ENCODE peak calls at places on chromosomes 16 and 17, in six cellular contexts. U is CD8-positive, alpha-beta memory T cell; P is aorta; B is Peyer's patch; E is left ventricle myocardium inferior; G is adrenal gland. X is an unnamed sample. For H3K9me3, the result is how much of the 10 kb centered on the place peaks cover.

GRCh38 chr17:81046770-81047359 is 11.9 kb downstream of the BAIAP2 start:
- DNase-seq in P (no peak), G (no peak), U (no peak), E (no peak), B (no peak), X (no peak)

GRCh38 chr16:81552743-81553079 is 108.1 kb downstream of the CMIP start:
- DNase-seq in E (no peak), B (no peak), P (peak), U (no peak), G (no peak), X (no peak)

GRCh38 chr17:81287155-81287554 is 8.0 kb downstream of the SLC38A10 start:
- DNase-seq in U (no peak), E (no peak), G (no peak), B (no peak), P (no peak), X (no peak)

GRCh38 chr17:57187391-57187790 is 68.9 kb upstream of the MSI2 start:
- DNase-seq in U (no peak), E (no peak), G (no peak), B (no peak), P (no peak), X (no peak)

GRCh38 chr17:27976331-27976730 is 66.1 kb upstream of the NLK start:
- DNase-seq in G (no peak), U (no peak), P (no peak), E (no peak), B (no peak), X (no peak)

GRCh38 chr16:23729503-23730424 is 16.7 kb upstream of the ERN2 start:
- DNase-seq in G (no peak), U (no peak), B (peak), P (no peak), E (no peak), X (no peak)

GRCh38 chr16:12573730-12574383 is 229.8 kb downstream of the CPPED1 start:
- DNase-seq in P (peak), U (no peak), E (peak), G (peak), B (peak), X (no peak)

GRCh38 chr17:43546317-43547188 is at the start of gene ETV4:
- DNase-seq in E (peak), B (peak), G (peak), U (peak), P (peak), X (peak)

GRCh38 chr17:74307984-74308773 is 17.8 kb upstream of the KIF19 start:
- DNase-seq in E (peak), U (no peak), B (no peak), P (no peak), G (peak), X (no peak)

DNA sequence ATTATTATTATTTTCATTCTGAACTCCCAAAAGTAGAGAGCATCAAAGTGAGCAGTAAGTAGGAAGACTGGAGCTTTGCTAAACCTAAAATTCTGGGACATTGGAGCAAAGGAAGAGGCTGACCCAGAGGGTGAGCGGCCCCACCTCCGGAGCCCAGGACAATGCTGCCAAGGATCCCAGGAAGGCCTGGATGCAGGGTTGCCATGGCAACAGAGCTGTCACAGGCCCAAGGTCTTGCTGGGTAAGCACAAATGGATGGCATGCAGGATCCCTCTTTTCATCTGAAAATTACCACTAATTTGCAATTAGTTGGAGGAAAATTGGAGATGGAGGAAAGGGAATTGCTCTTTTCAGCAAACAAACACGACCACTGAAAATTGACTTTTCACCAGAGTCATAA is 457.9 kb upstream of the CDH5 start:
- DNase-seq in E (no peak), B (no peak), U (no peak), G (no peak), P (no peak), X (no peak)
- H3K9me3 ChIP-seq in E (under half), B (under half), U (under half), G (under half), P (under half), X (under half)

DNA sequence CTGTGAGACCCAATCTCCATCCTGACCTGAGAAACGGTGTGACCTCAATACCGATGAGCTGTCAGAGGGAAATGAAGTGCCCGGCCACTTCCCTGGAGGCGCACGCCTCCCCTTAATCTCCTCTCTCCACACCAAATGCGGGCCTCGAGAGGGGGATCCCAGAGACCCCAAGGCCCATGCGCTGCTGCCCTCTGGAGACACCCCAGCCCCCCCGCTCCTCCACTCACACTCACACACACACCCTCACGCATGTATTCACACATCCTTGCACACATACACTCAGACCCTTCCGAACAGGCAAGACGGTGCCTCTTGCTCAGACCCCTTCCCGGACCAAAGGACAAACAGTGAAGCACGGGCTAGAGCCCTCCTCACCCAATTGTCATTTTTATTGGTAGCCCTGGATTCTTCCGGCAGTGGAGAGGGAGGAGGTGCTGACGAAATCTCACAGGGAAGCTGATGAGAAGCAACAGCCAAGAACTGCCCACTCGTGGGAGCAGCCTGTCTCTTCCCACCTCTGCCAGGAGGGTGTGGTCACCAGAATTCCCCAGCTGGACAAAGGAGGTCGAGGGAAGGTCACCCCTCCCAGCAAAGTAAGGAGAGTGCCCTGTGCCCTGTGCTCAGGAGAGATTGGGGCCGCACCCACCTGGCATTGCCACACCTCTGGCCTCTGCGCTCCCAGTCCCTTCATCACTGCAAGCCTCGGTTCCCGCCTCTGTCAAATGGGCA is 136.0 kb upstream of the TNRC6C start:
- DNase-seq in E (peak), P (peak), U (no peak), G (peak), B (peak), X (no peak)
- H3K4me3 ChIP-seq in E (no peak), P (no peak), U (no peak), G (no peak), B (no peak), X (no peak)

GRCh38 chr16:53219795-53220194 is 165.0 kb downstream of the CHD9 start:
- DNase-seq in P (no peak), B (no peak), U (no peak), G (no peak), E (no peak), X (no peak)
- H3K27ac ChIP-seq in P (peak), B (peak), U (no peak), G (peak), E (peak), X (no peak)

DNA sequence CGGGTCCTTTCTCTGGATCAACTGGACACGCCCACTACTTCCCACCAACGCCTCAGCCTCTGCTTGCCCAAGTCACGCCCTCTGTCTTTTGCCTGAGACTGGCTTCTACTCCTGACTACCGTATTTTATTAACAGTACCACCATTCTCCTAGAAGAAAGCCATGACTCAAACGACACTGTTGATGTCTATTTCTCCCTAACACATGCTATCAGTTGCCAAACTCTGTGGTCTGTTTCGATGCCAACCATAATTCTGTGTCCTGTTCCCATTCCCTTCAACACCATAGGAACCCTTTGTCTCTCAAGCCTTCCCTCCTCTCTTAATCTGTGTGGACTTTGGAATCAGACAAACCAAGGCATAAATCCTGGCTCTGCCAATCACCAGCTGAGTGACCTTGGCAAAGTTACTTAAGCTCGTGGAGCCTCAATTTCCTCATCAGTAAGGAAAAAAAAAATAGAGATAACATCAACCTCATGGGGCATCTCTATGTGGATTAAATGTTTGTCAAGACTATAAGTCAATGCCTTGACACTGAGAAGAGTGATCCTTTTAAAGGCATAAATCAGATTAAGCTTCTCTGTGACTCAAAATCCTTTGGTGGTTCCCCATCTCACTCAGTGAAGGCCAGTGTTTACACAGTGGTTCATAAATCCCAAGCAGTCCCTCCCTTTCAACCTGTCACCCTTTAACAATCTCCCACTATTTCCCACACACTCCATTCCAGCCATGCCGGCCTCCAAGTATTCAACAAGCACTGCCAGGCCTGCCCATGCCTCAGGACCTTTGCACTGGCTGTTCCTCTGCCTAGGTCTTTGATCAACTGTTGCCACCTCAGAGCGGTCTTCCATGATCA is 45.6 kb downstream of the ERN1 start:
- DNase-seq in E (no peak), P (no peak), B (no peak), G (no peak), U (no peak), X (no peak)
- H3K9me3 ChIP-seq in E (under half), P (under half), B (under half), G (under half), U (under half), X (under half)